ENCODE peak calls at places on chromosomes 4 and X, in four cellular contexts. X, A, W and Z are unnamed samples.

GRCh38 chr4:78922207-78922606 is 17.0 kb downstream of the PAQR3 start:
- DNase-seq in X (peak), A (no peak), W (no peak), Z (no peak)

GRCh38 chrX:31590581-31591113 is 518.8 kb upstream of the FTHL17 start:
- DNase-seq in X (no peak), A (no peak), W (no peak), Z (peak)

GRCh38 chr4:152690706-152691651 is 11.2 kb upstream of the TMEM154 start:
- DNase-seq in X (no peak), A (no peak), W (no peak), Z (no peak)

GRCh38 chrX:1564750-1565683 is 26.4 kb upstream of the AKAP17A start:
- DNase-seq in X (no peak), A (peak), W (no peak), Z (no peak)

GRCh38 chr4:133147365-133147821 is 1.7 kb upstream of the PCDH10 start:
- DNase-seq in X (no peak), A (no peak), W (no peak), Z (no peak)

GRCh38 chrX:74119016-74119910 is 184.7 kb upstream of the ZCCHC13 start:
- DNase-seq in X (no peak), A (peak), W (peak), Z (peak)

GRCh38 chr4:76059750-76060149 is 14.8 kb upstream of the ART3 start:
- DNase-seq in X (no peak), A (peak), W (no peak), Z (no peak)

GRCh38 chr4:29467044-29467717 is 1253.0 kb upstream of the PCDH7 start:
- DNase-seq in X (peak), A (no peak), W (no peak), Z (no peak)

GRCh38 chr4:7124643-7125442 is 57.0 kb upstream of the GRPEL1 start:
- DNase-seq in X (peak), A (no peak), W (no peak), Z (peak)

GRCh38 chrX:22134681-22135080 is 102.6 kb downstream of the PHEX start:
- DNase-seq in X (peak), A (no peak), W (peak), Z (no peak)

GRCh38 chr4:87838207-87838606 is 5.4 kb downstream of the MEPE start:
- DNase-seq in X (no peak), A (no peak), W (no peak), Z (no peak)

GRCh38 chr4:54961357-54961975 is 163.9 kb downstream of the KDR start:
- DNase-seq in X (peak), A (no peak), W (no peak), Z (peak)

GRCh38 chr4:98514930-98515809 is 143.2 kb downstream of the TSPAN5 start:
- DNase-seq in X (no peak), A (no peak), W (no peak), Z (no peak)

GRCh38 chrX:123803331-123803983 is 56.4 kb upstream of the XIAP start:
- DNase-seq in X (no peak), A (no peak), W (peak), Z (peak)

GRCh38 chr4:165398570-165398969 is 19.8 kb downstream of the CPE start:
- DNase-seq in X (no peak), A (no peak), W (no peak), Z (peak)

GRCh38 chrX:19912-20571 is 261.1 kb upstream of the PLCXD1 start:
- DNase-seq in X (no peak), A (no peak), W (no peak), Z (no peak)

GRCh38 chr4:47929682-47930201 is 15.4 kb upstream of the NFXL1 start:
- DNase-seq in X (no peak), A (no peak), W (no peak), Z (no peak)

GRCh38 chrX:28586891-28587635 is at the start of gene IL1RAPL1:
- DNase-seq in X (no peak), A (no peak), W (no peak), Z (peak)